ENCODE peak calls at places on chromosomes 13 and 19, in six cellular contexts. U, I, Q, P, M and W are unnamed samples.

GRCh38 chr13:95156208-95156607 is 145.0 kb downstream of the ABCC4 start:
- DNase-seq in U (no peak), I (no peak), Q (peak; percentile 73), P (no peak), M (no peak), W (no peak)

GRCh38 chr19:41837981-41838708 is 6.3 kb downstream of the LYPD4 start:
- DNase-seq in U (no peak), I (no peak), Q (no peak), P (no peak), M (no peak), W (no peak)

GRCh38 chr13:21216332-21216731 is 39.9 kb downstream of the MRPL57 start:
- DNase-seq in U (no peak), I (no peak), Q (no peak), P (no peak), M (no peak), W (no peak)

GRCh38 chr19:28619842-28620429 is 593.0 kb downstream of the UQCRFS1 start:
- DNase-seq in U (no peak), I (no peak), Q (no peak), P (no peak), M (no peak), W (no peak)

GRCh38 chr19:2952953-2953481 is 8.2 kb upstream of the ZNF77 start:
- DNase-seq in U (no peak), I (no peak), Q (peak; percentile 33), P (no peak), M (no peak), W (no peak)

GRCh38 chr13:23202383-23202782 is 21.6 kb downstream of the SGCG start:
- DNase-seq in U (no peak), I (no peak), Q (peak; percentile 1), P (no peak), M (no peak), W (no peak)

GRCh38 chr19:19061491-19061890 is 2.3 kb upstream of the SLC25A42 start:
- DNase-seq in U (no peak), I (peak; percentile 45), Q (no peak), P (no peak), M (no peak), W (no peak)

GRCh38 chr13:50208826-50209335 is 193.6 kb downstream of the KCNRG start:
- DNase-seq in U (no peak), I (no peak), Q (peak; percentile 98), P (peak; percentile 75), M (no peak), W (no peak)

GRCh38 chr13:50037788-50038187 is 22.5 kb downstream of the KCNRG start:
- DNase-seq in U (no peak), I (no peak), Q (no peak), P (no peak), M (no peak), W (no peak)

GRCh38 chr19:3224346-3225325 is at the start of gene CELF5:
- DNase-seq in U (no peak), I (peak; percentile 53), Q (peak; percentile 11), P (no peak), M (peak; percentile 54), W (peak; percentile 53)

GRCh38 chr19:41734585-41734984 is 20.7 kb upstream of the CEACAM6 start:
- DNase-seq in U (no peak), I (no peak), Q (no peak), P (no peak), M (peak; percentile 93), W (no peak)

GRCh38 chr19:31127132-31127967 is 221.9 kb downstream of the TSHZ3 start:
- DNase-seq in U (peak; percentile 47), I (no peak), Q (peak; percentile 97), P (peak; percentile 94), M (no peak), W (no peak)

GRCh38 chr13:97758317-97758716 is 195.2 kb upstream of the IPO5 start:
- DNase-seq in U (no peak), I (no peak), Q (peak; percentile 59), P (no peak), M (no peak), W (no peak)